ENCODE peak calls at places on chromosome 1, in four cellular contexts. N is amygdala, Z is NCI-H510A, G is hepatocyte. J is an unnamed sample.
A peak's percentile ranks its signal among the peaks of the same experiment; 100 is the strongest.

GRCh38 chr1:32365445-32365844 is 3.1 kb downstream of the TSSK3 start:
- DNase-seq in N (no peak), Z (no peak), G (no peak), J (no peak)

GRCh38 chr1:94050675-94051074 is 70.3 kb downstream of the ABCA4 start:
- DNase-seq in N (no peak), Z (no peak), G (no peak), J (no peak)

GRCh38 chr1:175510914-175511313 is 232.5 kb downstream of the TNR start:
- DNase-seq in N (no peak), Z (no peak), G (no peak), J (no peak)

GRCh38 chr1:207825719-207826556 is 74.1 kb downstream of the CD46 start:
- DNase-seq in N (peak; percentile 24), Z (no peak), G (no peak), J (peak; percentile 22)

GRCh38 chr1:160032165-160032827 is 506 bp upstream of the PIGM start:
- DNase-seq in N (no peak), Z (peak; percentile 9), G (no peak), J (no peak)

GRCh38 chr1:212650228-212650627 is 41.7 kb downstream of the ATF3 start:
- DNase-seq in N (no peak), Z (no peak), G (no peak), J (no peak)

GRCh38 chr1:226891846-226892533 is 21.6 kb downstream of the PSEN2 start:
- DNase-seq in N (no peak), Z (no peak), G (no peak), J (no peak)

GRCh38 chr1:115409853-115410150 is 71.8 kb upstream of the NGF start:
- DNase-seq in N (no peak), Z (no peak), G (no peak), J (no peak)

GRCh38 chr1:248404024-248404423 is 1.2 kb downstream of the OR2T1 start:
- DNase-seq in N (peak; percentile 16), Z (no peak), G (no peak), J (no peak)

GRCh38 chr1:12549460-12550349 is 68.3 kb downstream of the DHRS3 start:
- DNase-seq in N (no peak), Z (peak; percentile 68), G (peak; percentile 86), J (peak; percentile 16)

GRCh38 chr1:150763631-150764223 is 1.9 kb downstream of the CTSS start:
- DNase-seq in N (no peak), Z (no peak), G (no peak), J (no peak)

GRCh38 chr1:203428981-203429599 is 46.5 kb upstream of the PRELP start:
- DNase-seq in N (no peak), Z (peak; percentile 63), G (peak; percentile 47), J (peak; percentile 90)

GRCh38 chr1:1278620-1279019 is 1.6 kb upstream of the SCNN1D start:
- DNase-seq in N (no peak), Z (no peak), G (no peak), J (no peak)